ENCODE peak calls at places on chromosomes 2 and 18, in five cellular contexts. Z, P, S, H and K are unnamed samples.

GRCh38 chr2:109218792-109219126 is 89.8 kb downstream of the SH3RF3 start:
- DNase-seq in Z (no peak), P (no peak), S (no peak), H (no peak), K (no peak)

GRCh38 chr2:106701134-106701994 is 184.6 kb downstream of the ST6GAL2 start:
- DNase-seq in Z (no peak), P (no peak), S (no peak), H (no peak), K (no peak)

GRCh38 chr2:241031436-241032165 is 33.2 kb downstream of the SNED1 start:
- DNase-seq in Z (no peak), P (no peak), S (no peak), H (no peak), K (no peak)

GRCh38 chr2:1307670-1308069 is 105.6 kb upstream of the TPO start:
- DNase-seq in Z (no peak), P (no peak), S (no peak), H (no peak), K (no peak)

GRCh38 chr2:112166801-112167499 is 28.8 kb downstream of the FBLN7 start:
- DNase-seq in Z (no peak), P (no peak), S (no peak), H (no peak), K (no peak)

GRCh38 chr2:151071382-151071781 is 190.3 kb downstream of the RBM43 start:
- DNase-seq in Z (peak), P (no peak), S (peak), H (no peak), K (no peak)

GRCh38 chr18:832085-832681 is 20.1 kb upstream of the YES1 start:
- DNase-seq in Z (peak), P (peak), S (peak), H (peak), K (no peak)

GRCh38 chr18:48735070-48735676 is 196.3 kb downstream of the CTIF start:
- DNase-seq in Z (no peak), P (no peak), S (peak), H (peak), K (no peak)

GRCh38 chr18:5585653-5586052 is 41.9 kb upstream of the EPB41L3 start:
- DNase-seq in Z (no peak), P (no peak), S (peak), H (no peak), K (no peak)

GRCh38 chr2:121018136-121019057 is 266.6 kb downstream of the TFCP2L1 start:
- DNase-seq in Z (no peak), P (peak), S (peak), H (peak), K (peak)

GRCh38 chr2:29223851-29224692 is 108.9 kb downstream of the CLIP4 start:
- DNase-seq in Z (peak), P (no peak), S (no peak), H (no peak), K (no peak)

GRCh38 chr18:23868341-23868740 is 146.2 kb upstream of the TTC39C start:
- DNase-seq in Z (no peak), P (no peak), S (no peak), H (no peak), K (no peak)

GRCh38 chr2:12624911-12625598 is 91.7 kb upstream of the TRIB2 start:
- DNase-seq in Z (no peak), P (peak), S (peak), H (no peak), K (peak)

GRCh38 chr18:76766429-76766828 is 55.9 kb upstream of the ZNF236 start:
- DNase-seq in Z (no peak), P (no peak), S (no peak), H (no peak), K (no peak)

GRCh38 chr2:128155970-128156369 is 65.0 kb downstream of the UGGT1 start:
- DNase-seq in Z (no peak), P (no peak), S (no peak), H (no peak), K (no peak)

GRCh38 chr18:10401489-10401888 is 52.9 kb upstream of the APCDD1 start:
- DNase-seq in Z (peak), P (no peak), S (no peak), H (no peak), K (no peak)

GRCh38 chr2:2875831-2876230 is 501.8 kb downstream of the EIPR1 start:
- DNase-seq in Z (no peak), P (no peak), S (no peak), H (no peak), K (no peak)

GRCh38 chr2:183665976-183666375 is 541.7 kb downstream of the NUP35 start:
- DNase-seq in Z (peak), P (no peak), S (no peak), H (no peak), K (no peak)

GRCh38 chr18:48827321-48828200 is 123.2 kb downstream of the SMAD7 start:
- DNase-seq in Z (peak), P (peak), S (peak), H (no peak), K (peak)

GRCh38 chr2:223758131-223758840 is 79.1 kb downstream of the AP1S3 start:
- DNase-seq in Z (no peak), P (no peak), S (no peak), H (no peak), K (no peak)

GRCh38 chr2:207847098-207847806 is 77.5 kb upstream of the FZD5 start:
- DNase-seq in Z (no peak), P (no peak), S (no peak), H (no peak), K (no peak)

DNA sequence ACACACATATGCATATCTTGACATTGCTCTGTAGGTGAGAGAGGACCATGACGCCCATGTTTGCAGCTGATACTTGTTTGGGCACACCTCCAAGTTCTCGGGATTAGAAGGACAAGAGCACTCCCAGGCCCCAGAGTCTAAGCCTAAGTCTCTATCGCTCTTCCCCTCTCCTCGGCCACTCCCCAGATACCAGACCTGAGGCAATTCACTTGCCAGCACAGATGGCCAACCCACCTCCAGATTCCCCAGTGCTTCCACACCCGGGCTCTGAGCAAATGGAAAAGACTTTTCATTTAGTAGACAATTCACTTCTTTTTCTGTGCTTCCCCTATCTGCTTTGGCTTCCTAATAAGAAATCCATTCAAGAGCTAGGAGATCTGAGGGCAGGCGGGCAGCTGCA is 32.9 kb downstream of the EHD3 start:
- DNase-seq in Z (no peak), P (no peak), S (no peak), H (peak), K (no peak)
- H2BK12ac ChIP-seq in Z (no peak), P (no peak), S (no peak), H (no peak), K (no peak)

DNA sequence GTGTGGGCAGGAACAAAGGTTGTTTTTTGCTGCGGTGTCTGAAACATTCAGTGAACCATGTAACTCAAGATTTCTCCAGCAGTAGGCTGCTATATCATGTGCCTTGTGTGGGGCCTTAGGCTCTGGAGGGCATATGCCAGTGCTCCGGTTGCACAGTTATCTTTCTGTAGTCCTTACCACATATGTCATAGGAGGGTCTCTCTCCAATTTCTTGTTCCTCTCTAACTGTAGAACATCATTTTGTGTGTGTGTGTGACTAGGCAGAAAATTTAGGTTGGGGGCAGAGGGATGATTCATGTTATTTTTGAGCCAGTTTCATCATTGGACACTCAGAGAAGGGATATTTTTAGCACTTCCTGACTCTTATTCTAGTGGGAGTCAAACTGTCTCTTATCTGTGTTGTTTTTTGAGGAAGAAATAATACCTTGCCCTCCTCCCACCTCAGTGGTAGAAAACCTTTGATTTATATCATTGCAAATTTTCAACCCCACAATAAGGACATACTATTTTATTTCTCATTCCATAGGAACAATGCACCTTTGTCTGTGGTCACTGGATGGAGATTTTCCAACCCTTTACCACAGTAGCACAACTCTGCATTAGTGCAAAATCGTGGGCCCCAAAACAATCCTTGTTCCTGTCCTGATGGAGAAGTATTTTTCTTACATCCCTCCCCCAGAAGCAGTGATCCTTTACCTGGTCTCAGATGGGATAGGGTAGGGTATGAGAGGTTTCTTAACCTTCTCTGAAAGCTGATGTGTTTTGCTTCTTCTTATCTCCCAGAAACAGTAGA is 113.9 kb downstream of the CCDC74A start:
- DNase-seq in Z (peak), P (no peak), S (no peak), H (no peak), K (no peak)
- H2BK12ac ChIP-seq in Z (no peak), P (no peak), S (no peak), H (no peak), K (no peak)

GRCh38 chr2:43472527-43473194 is 123.2 kb downstream of the THADA start:
- DNase-seq in Z (no peak), P (no peak), S (no peak), H (no peak), K (no peak)
- H2BK12ac ChIP-seq in Z (no peak), P (no peak), S (no peak), H (no peak), K (no peak)

GRCh38 chr2:26340831-26341230 is 5.1 kb upstream of the SELENOI start:
- DNase-seq in Z (no peak), P (no peak), S (no peak), H (peak), K (no peak)
- H2BK12ac ChIP-seq in Z (no peak), P (no peak), S (no peak), H (no peak), K (no peak)

DNA sequence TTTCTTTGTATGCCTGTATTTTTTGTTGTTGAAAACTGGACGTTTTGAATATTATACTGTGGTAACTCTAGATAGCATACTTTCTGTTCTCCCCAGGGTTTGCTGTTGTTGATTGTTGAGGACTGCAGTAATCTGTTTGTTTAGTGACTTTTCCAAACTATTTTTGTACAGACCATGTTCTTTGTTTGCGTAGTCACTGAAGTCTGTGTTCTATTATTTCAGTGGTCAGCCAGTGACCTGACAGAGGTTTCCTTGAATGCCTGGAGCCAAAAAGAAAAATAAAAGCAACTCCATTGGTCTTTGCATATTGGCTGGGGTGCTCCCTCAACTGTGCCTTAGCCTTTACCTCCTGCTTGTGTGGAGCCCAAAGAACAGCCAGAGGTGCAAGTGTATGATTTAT is 42.7 kb upstream of the PHLPP1 start:
- DNase-seq in Z (no peak), P (no peak), S (no peak), H (no peak), K (no peak)
- H2BK12ac ChIP-seq in Z (no peak), P (no peak), S (no peak), H (peak), K (no peak)